ENCODE peak calls at places on chromosomes 11 and 22, in five cellular contexts. One of them, this sample, is unnamed.

GRCh38 chr11:30125461-30125860 is 105.4 kb upstream of the FSHB start:
- DNase-seq in cardiac muscle cell: no peak
- DNase-seq in K562: no peak
- DNase-seq in Caco-2: no peak
- DNase-seq in SK-N-SH: no peak
- DNase-seq in this sample: no peak

GRCh38 chr22:33785283-33785991 is 134.8 kb downstream of the LARGE1 start:
- DNase-seq in cardiac muscle cell: no peak
- DNase-seq in SK-N-SH: peak; percentile 19
- DNase-seq in K562: no peak
- DNase-seq in Caco-2: no peak
- DNase-seq in this sample: no peak

GRCh38 chr11:124736738-124737137 is 3.0 kb upstream of the NRGN start:
- DNase-seq in K562: no peak
- DNase-seq in cardiac muscle cell: no peak
- DNase-seq in Caco-2: no peak
- DNase-seq in SK-N-SH: no peak
- DNase-seq in this sample: no peak

GRCh38 chr22:49044776-49045175 is 782.9 kb downstream of the BRD1 start:
- DNase-seq in Caco-2: no peak
- DNase-seq in K562: no peak
- DNase-seq in cardiac muscle cell: no peak
- DNase-seq in SK-N-SH: no peak
- DNase-seq in this sample: no peak

GRCh38 chr11:5922749-5923426 is 19.2 kb upstream of the OR56A3 start:
- DNase-seq in K562: peak; percentile 12
- DNase-seq in Caco-2: no peak
- DNase-seq in cardiac muscle cell: no peak
- DNase-seq in SK-N-SH: no peak
- DNase-seq in this sample: no peak

GRCh38 chr11:83159901-83160865 is 3.3 kb downstream of the PCF11 start:
- DNase-seq in SK-N-SH: no peak
- DNase-seq in Caco-2: no peak
- DNase-seq in K562: no peak
- DNase-seq in cardiac muscle cell: no peak
- DNase-seq in this sample: peak; percentile 88

GRCh38 chr11:8002676-8003075 is 15.5 kb downstream of the EIF3F start:
- DNase-seq in cardiac muscle cell: no peak
- DNase-seq in SK-N-SH: no peak
- DNase-seq in K562: no peak
- DNase-seq in Caco-2: no peak
- DNase-seq in this sample: no peak

GRCh38 chr11:60867871-60868681 is 734 bp downstream of the ZP1 start:
- DNase-seq in SK-N-SH: no peak
- DNase-seq in K562: no peak
- DNase-seq in cardiac muscle cell: no peak
- DNase-seq in Caco-2: no peak
- DNase-seq in this sample: no peak

GRCh38 chr11:27363576-27364115 is 631 bp upstream of the CCDC34 start:
- DNase-seq in cardiac muscle cell: no peak
- DNase-seq in SK-N-SH: no peak
- DNase-seq in Caco-2: no peak
- DNase-seq in K562: no peak
- DNase-seq in this sample: no peak

GRCh38 chr11:120853435-120853834 is 170.5 kb upstream of the TBCEL start:
- DNase-seq in Caco-2: no peak
- DNase-seq in cardiac muscle cell: no peak
- DNase-seq in SK-N-SH: no peak
- DNase-seq in K562: no peak
- DNase-seq in this sample: no peak

GRCh38 chr22:39647836-39648500 is 77.4 kb downstream of the CACNA1I start:
- DNase-seq in cardiac muscle cell: no peak
- DNase-seq in SK-N-SH: no peak
- DNase-seq in Caco-2: no peak
- DNase-seq in K562: no peak
- DNase-seq in this sample: no peak

DNA sequence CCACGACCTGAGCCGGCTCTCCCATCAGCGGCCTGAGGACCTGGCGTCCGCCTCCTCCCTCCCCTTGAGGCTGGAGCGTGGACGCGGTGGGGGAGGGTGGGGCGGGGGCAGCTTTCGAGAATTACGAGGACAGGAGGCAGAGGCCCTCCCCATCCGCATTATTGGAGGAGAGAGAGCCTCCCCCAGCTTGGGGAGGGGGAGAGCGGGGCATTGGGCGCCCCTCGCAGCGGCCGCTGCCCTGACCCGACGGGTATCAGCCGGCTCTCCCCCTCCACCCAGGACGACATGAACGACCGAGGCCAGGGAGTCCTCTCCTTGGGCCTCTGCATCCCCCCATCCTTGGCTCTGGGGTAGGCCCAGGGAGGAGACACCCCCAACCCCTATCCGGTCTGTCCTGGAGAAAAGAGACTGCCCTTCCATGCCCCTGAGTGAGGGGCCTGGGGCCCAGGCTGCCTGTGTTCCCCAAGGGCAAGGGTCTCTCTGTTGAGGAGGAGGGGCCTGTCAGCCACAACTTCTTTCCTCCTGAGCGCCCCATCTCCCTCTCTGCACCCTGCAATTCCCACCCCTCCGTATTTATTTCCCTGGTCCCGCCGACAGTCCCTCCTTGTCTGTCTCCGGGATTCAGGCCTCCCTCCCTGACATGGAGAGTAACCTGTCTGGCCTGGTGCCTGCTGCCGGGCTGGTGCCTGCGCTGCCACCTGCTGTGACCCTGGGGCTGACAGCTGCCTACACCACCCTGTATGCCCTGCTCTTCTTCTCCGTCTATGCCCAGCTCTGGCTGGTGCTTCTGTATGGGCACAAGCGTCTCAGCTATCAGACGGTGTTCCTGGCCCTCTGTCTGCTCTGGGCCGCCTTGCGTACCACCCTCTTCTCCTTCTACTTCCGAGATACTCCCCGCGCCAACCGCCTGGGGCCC is 495 bp downstream of the GPR137 start:
- DNase-seq in cardiac muscle cell: no peak
- DNase-seq in K562: no peak
- DNase-seq in SK-N-SH: peak; percentile 73
- DNase-seq in Caco-2: peak; percentile 49
- DNase-seq in this sample: no peak
- TF ChIP-seq CTCF in cardiac muscle cell: no peak
- TF ChIP-seq CTCF in K562: no peak
- TF ChIP-seq CTCF in SK-N-SH: peak; percentile 32
- TF ChIP-seq CTCF in Caco-2: peak; percentile 15
- TF ChIP-seq CTCF in this sample: peak; percentile 41

GRCh38 chr22:46665751-46666280 is 45.6 kb downstream of the GRAMD4 start:
- DNase-seq in Caco-2: no peak
- DNase-seq in SK-N-SH: no peak
- DNase-seq in cardiac muscle cell: no peak
- DNase-seq in K562: no peak
- DNase-seq in this sample: no peak
- H3K4me3 ChIP-seq in Caco-2: no peak overlapping the region
- H3K4me3 ChIP-seq in SK-N-SH: no peak overlapping the region
- H3K4me3 ChIP-seq in cardiac muscle cell: no peak overlapping the region
- H3K4me3 ChIP-seq in K562: no peak overlapping the region
- H3K4me3 ChIP-seq in this sample: no peak overlapping the region

GRCh38 chr22:22711532-22711913 is 67.1 kb downstream of the GGTLC2 start:
- DNase-seq in Caco-2: no peak
- DNase-seq in K562: no peak
- DNase-seq in SK-N-SH: no peak
- DNase-seq in cardiac muscle cell: no peak
- DNase-seq in this sample: no peak

GRCh38 chr22:22712666-22713365 is 68.4 kb downstream of the GGTLC2 start:
- DNase-seq in SK-N-SH: no peak
- DNase-seq in cardiac muscle cell: no peak
- DNase-seq in K562: no peak
- DNase-seq in Caco-2: no peak
- DNase-seq in this sample: no peak

GRCh38 chr22:22712092-22712658 is 67.8 kb downstream of the GGTLC2 start:
- DNase-seq in cardiac muscle cell: no peak
- DNase-seq in K562: no peak
- DNase-seq in Caco-2: no peak
- DNase-seq in SK-N-SH: no peak
- DNase-seq in this sample: no peak

GRCh38 chr22:22710719-22711531 is 66.5 kb downstream of the GGTLC2 start:
- DNase-seq in Caco-2: peak; percentile 56
- DNase-seq in K562: peak; percentile 93
- DNase-seq in SK-N-SH: peak; percentile 75
- DNase-seq in cardiac muscle cell: no peak
- DNase-seq in this sample: peak; percentile 76

GRCh38 chr22:22709719-22710445 is 65.5 kb downstream of the GGTLC2 start:
- DNase-seq in cardiac muscle cell: no peak
- DNase-seq in SK-N-SH: no peak
- DNase-seq in K562: peak; percentile 91
- DNase-seq in Caco-2: no peak
- DNase-seq in this sample: no peak
- TF ChIP-seq CTCF in cardiac muscle cell: peak; percentile 30
- TF ChIP-seq CTCF in SK-N-SH: peak; percentile 46
- TF ChIP-seq CTCF in K562: no peak
- TF ChIP-seq CTCF in Caco-2: no peak
- TF ChIP-seq CTCF in this sample: peak; percentile 7

DNA sequence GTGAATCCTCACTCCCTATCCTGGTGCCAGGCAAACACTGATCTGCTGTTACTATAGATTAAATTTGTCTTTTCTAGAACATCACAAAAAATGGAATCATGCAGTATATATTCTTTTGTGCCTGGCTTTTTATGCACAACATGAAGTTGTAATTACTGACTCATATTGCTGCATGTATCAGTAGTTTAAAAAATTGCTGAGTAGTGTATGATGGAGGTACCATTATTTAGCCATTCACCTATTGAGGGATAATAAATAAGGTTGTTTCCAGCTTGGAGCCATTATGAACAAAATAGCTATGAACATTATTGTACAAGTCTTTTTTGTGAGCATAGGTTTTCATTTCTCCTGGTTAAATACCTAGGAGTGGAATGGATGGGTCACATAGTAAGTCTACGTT is 111.4 kb downstream of the USP35 start:
- DNase-seq in K562: no peak
- DNase-seq in SK-N-SH: no peak
- DNase-seq in cardiac muscle cell: no peak
- DNase-seq in Caco-2: no peak
- DNase-seq in this sample: no peak
- H3K4me3 ChIP-seq in K562: no peak overlapping the region
- H3K4me3 ChIP-seq in SK-N-SH: no peak overlapping the region
- H3K4me3 ChIP-seq in cardiac muscle cell: no peak overlapping the region
- H3K4me3 ChIP-seq in Caco-2: no peak overlapping the region
- H3K4me3 ChIP-seq in this sample: no peak overlapping the region

DNA sequence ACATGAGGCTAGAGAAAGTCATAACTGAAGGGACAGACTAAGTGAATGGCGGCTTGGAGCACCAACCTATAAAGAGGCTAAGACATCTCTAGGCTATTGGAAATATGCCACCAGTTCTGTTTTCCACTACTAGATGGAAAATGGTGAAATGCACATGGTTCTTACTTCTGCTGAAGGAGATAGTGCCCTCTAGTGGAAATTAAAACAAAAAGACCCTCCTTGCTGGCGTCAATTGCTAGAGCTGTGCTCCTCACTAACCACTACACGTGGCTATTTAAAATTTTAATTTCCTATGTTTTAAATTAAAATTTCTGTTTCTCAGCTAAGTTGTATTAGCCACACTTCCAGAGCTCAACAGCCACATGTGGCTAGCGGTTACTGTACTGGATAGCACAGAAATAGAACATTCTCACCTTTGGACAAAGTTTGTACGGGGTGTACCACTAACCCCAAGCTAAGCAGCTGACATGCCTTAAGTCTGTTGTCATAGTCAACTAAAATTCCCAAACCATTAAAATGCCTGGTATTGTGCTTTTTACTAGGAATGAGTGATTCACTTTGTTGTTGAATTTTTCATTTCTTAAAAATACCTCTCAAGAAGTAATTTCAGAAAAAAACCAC is 34.1 kb upstream of the CALCA start:
- DNase-seq in cardiac muscle cell: peak; percentile 13
- DNase-seq in Caco-2: no peak
- DNase-seq in SK-N-SH: peak; percentile 3
- DNase-seq in K562: peak; percentile 59
- DNase-seq in this sample: peak; percentile 17
- TF ChIP-seq CTCF in cardiac muscle cell: peak; percentile 45
- TF ChIP-seq CTCF in Caco-2: peak; percentile 58
- TF ChIP-seq CTCF in SK-N-SH: peak; percentile 63
- TF ChIP-seq CTCF in K562: peak; percentile 62
- TF ChIP-seq CTCF in this sample: peak; percentile 33

GRCh38 chr11:67506426-67507032 is 1.4 kb upstream of the PITPNM1 start:
- DNase-seq in Caco-2: peak; percentile 51
- DNase-seq in cardiac muscle cell: no peak
- DNase-seq in K562: no peak
- DNase-seq in SK-N-SH: no peak
- DNase-seq in this sample: no peak
- H3K4me3 ChIP-seq in Caco-2: peak overlapping the region; percentile 66
- H3K4me3 ChIP-seq in cardiac muscle cell: no peak overlapping the region
- H3K4me3 ChIP-seq in K562: peak overlapping the region; percentile 79
- H3K4me3 ChIP-seq in SK-N-SH: peak overlapping the region; percentile 68
- H3K4me3 ChIP-seq in this sample: peak overlapping the region; percentile 67

DNA sequence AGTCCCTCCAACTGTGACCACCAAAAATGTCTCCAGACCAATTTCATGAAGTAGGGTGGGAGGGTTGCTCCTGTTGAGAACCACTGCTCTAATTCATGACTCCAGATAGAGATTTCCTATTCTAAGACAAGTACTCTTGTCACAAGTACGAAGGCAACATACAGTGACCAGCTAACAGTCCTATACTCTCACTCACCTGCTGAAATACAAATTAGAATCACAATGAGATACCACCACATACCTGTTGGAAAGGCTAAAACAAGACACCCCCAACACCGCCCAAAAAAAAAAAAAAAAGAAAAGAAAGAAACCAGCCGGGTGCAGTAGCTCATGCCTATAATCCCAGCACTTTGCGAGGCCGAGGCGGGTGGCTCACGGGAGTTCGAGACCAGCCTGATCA is 310.5 kb downstream of the SWAP70 start:
- DNase-seq in cardiac muscle cell: no peak
- DNase-seq in K562: no peak
- DNase-seq in SK-N-SH: no peak
- DNase-seq in Caco-2: no peak
- DNase-seq in this sample: no peak
- TF ChIP-seq CTCF in cardiac muscle cell: no peak
- TF ChIP-seq CTCF in K562: no peak
- TF ChIP-seq CTCF in SK-N-SH: no peak
- TF ChIP-seq CTCF in Caco-2: no peak
- TF ChIP-seq CTCF in this sample: no peak

DNA sequence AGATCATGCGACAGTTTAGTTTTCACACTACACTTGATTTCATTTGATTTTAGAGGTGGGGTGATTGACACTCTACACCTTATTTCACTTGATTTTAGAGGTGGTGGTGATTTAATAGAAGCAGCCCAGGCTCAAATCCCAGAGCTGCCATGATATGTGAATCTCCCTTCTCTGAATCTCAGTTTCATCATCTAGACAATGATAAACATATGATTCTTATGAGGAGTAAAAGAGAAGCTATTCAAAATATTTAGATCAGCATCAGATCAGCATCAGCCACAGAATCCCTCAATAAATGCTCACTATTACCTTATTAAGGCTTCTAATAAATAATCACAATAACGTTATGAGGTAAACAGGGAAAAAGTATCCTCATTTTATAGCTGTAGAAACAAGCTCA is 98.8 kb downstream of the MSANTD4 start:
- DNase-seq in SK-N-SH: no peak
- DNase-seq in K562: no peak
- DNase-seq in cardiac muscle cell: no peak
- DNase-seq in Caco-2: no peak
- DNase-seq in this sample: no peak
- H3K4me3 ChIP-seq in SK-N-SH: no peak overlapping the region
- H3K4me3 ChIP-seq in K562: no peak overlapping the region
- H3K4me3 ChIP-seq in cardiac muscle cell: no peak overlapping the region
- H3K4me3 ChIP-seq in Caco-2: no peak overlapping the region
- H3K4me3 ChIP-seq in this sample: no peak overlapping the region

This sample was measured in LNCaP clone FGC.